ENCODE peak calls at places on chromosomes 2 and 18, in four cellular contexts. H is WTC11, Z is HepG2, T is K562. K is an unnamed sample.

GRCh38 chr2:43823751-43824150 is 14.9 kb downstream of the ABCG5 start:
- DNase-seq in H (no peak), T (no peak), Z (no peak), K (no peak)

GRCh38 chr2:233974530-233975071 is 57.4 kb downstream of the TRPM8 start:
- DNase-seq in H (no peak), Z (peak; percentile 76), T (no peak), K (peak; percentile 98)

GRCh38 chr2:158089322-158089721 is 12.4 kb upstream of the UPP2 start:
- DNase-seq in Z (no peak), H (no peak), T (no peak), K (no peak)

GRCh38 chr18:44636241-44636640 is 44.4 kb upstream of the SETBP1 start:
- DNase-seq in H (no peak), T (no peak), Z (no peak), K (no peak)

GRCh38 chr2:10482460-10482859 is 34.3 kb upstream of the ODC1 start:
- DNase-seq in T (no peak), H (no peak), Z (peak; percentile 50), K (no peak)

GRCh38 chr2:127877626-127878025 is 8.1 kb downstream of the AMMECR1L start:
- DNase-seq in Z (no peak), H (no peak), T (no peak), K (no peak)

GRCh38 chr2:49940616-49941015 is 786.3 kb upstream of the FSHR start:
- DNase-seq in Z (no peak), H (no peak), T (no peak), K (no peak)

GRCh38 chr2:214742119-214742518 is 67.4 kb downstream of the BARD1 start:
- DNase-seq in T (no peak), Z (no peak), H (no peak), K (no peak)

GRCh38 chr2:203578511-203579130 is 43.5 kb upstream of the RAPH1 start:
- DNase-seq in T (no peak), H (no peak), Z (no peak), K (no peak)

GRCh38 chr18:44437603-44438002 is 243.1 kb upstream of the SETBP1 start:
- DNase-seq in H (no peak), Z (no peak), T (no peak), K (no peak)

GRCh38 chr2:99939135-99939534 is 203.3 kb downstream of the AFF3 start:
- DNase-seq in T (no peak), Z (no peak), H (no peak), K (no peak)

GRCh38 chr2:165758276-165758675 is 35.8 kb downstream of the GALNT3 start:
- DNase-seq in T (no peak), Z (no peak), H (no peak), K (no peak)

GRCh38 chr2:236867441-236868260 is 218.0 kb upstream of the COPS8 start:
- DNase-seq in Z (no peak), T (no peak), H (no peak), K (no peak)

GRCh38 chr2:232937278-232937906 is 67.3 kb downstream of the SNORC start:
- DNase-seq in T (peak; percentile 23), H (no peak), Z (peak; percentile 68), K (peak; percentile 52)

GRCh38 chr2:24881623-24882022 is 38.4 kb downstream of the ADCY3 start:
- DNase-seq in H (peak; percentile 33), T (peak; percentile 38), Z (no peak), K (no peak)

GRCh38 chr2:83742117-83742782 is 716.8 kb downstream of the SUCLG1 start:
- DNase-seq in Z (no peak), T (no peak), H (no peak), K (peak; percentile 2)

DNA sequence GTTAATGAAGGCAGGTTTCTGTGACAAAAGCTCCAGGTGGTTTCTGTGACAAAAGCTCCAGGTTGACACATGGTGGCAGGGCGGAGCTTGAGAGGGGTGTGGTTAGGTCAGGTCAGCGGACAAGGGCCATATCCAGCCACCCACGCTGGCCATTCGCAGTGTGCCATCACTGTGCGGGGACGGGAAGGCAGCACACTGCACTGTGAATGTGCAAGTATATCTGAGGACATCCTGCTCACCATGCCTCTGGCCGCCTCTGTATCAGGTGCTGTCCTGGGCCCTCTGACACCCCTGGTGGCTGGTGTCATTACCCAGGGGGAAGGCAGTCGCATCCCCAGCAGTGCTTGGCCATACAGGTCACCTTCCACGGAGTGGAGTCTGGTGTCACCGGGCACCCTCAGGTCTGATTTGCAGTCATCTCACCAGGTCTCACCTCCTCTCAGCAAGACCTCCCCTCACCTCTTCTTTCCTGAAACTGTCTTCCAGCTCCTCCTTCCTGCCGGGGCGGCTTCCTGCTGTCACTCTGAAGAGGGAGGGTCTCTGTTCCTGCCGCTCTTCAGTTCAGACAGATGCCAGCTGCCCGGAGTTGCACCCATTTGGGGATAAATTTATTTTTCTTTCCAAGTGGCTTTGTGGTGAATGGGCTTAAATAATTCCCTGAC is 34.9 kb downstream of the CTIF start:
- DNase-seq in H (peak; percentile 36), T (peak; percentile 44), Z (peak; percentile 12), K (no peak)
- TF ChIP-seq HMGXB4 in H (no peak), T (no peak), Z (no peak), K (no peak)

GRCh38 chr2:227103583-227103982 is 60.4 kb downstream of the COL4A4 start:
- DNase-seq in T (no peak), H (no peak), Z (no peak), K (no peak)

DNA sequence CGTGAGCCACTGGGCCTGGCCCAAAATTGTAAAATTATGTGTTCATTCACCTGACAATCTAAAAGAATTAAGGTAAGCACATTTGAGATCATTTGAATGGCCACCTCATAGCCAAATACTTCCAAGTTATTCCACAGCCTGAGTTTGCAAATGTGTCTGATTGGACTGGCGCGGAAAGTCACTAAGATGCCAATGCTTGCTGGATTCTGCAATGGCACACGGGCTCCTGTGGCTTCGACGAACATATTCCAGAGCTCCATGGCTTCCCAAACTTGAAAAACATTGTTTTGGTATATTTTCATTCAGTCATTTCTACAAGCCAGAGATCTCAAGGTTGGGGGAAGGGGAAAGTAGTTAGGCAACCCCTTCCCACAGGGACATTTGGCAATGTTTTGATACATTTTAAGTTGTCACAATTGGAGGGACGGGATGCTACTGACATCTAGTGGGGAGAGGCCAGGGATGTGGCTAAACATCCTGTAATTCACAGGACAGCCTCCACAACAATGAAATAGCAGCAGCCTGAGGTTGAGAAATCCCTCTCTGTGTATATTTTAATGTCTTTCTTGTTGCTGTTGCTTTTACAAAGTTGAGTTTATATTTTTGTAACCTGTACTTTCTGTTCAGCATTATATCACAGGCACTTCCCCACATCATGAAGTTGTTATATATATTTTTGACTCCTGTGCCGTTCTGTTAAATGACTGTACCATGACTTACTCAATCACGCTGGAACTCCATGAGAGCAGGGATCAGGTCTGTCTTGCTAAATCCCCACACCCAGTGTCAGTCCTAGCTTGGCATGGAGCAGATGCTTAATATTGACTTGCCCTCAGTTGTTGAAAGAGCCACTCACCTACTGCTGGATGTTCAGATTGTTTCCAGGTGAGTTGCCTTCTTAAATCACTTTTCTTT is 56.9 kb downstream of the COL4A4 start:
- DNase-seq in H (peak; percentile 69), Z (peak; percentile 73), T (no peak), K (peak; percentile 42)
- TF ChIP-seq HMGXB4 in H (no peak), Z (no peak), T (no peak), K (no peak)

GRCh38 chr2:130819915-130820861 is 16.5 kb upstream of the ARHGEF4 start:
- DNase-seq in H (peak; percentile 46), Z (no peak), T (no peak), K (no peak)
- TF ChIP-seq HMGXB4 in H (no peak), Z (no peak), T (no peak), K (no peak)

DNA sequence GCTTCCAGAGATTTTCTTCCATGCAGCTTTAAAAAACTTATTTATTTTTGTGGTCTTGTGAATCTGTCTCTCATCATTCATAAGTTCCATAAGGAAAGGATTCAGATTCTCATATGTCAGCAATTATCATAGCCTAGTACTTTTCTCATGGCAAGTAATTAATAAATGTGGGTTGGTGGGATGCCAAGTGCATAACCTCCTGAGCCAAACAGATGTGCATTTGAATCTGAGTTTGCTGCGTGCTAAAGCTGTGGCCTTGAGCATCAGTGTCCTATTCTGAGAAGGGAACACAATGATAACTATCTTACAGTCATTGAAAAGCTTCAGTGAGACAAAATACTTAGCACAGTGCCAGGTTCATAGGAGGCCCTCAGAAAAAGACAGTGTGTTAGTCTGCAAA is 331.9 kb downstream of the PDE11A start:
- DNase-seq in T (no peak), H (no peak), Z (no peak), K (no peak)
- TF ChIP-seq HMGXB4 in T (no peak), H (no peak), Z (no peak), K (no peak)

GRCh38 chr2:169891593-169892298 is 64.5 kb downstream of the UBR3 start:
- DNase-seq in Z (peak; percentile 39), T (no peak), H (no peak), K (peak; percentile 12)
- TF ChIP-seq HMGXB4 in Z (no peak), T (no peak), H (no peak), K (no peak)

GRCh38 chr2:29079887-29080286 is 5.6 kb upstream of the PCARE start:
- DNase-seq in T (no peak), Z (no peak), H (no peak), K (no peak)

GRCh38 chr2:29072971-29073725 is 1.2 kb downstream of the PCARE start:
- DNase-seq in T (no peak), Z (no peak), H (no peak), K (no peak)

GRCh38 chr2:29073913-29074312 is 410 bp downstream of the PCARE start:
- DNase-seq in Z (no peak), H (no peak), T (no peak), K (no peak)

GRCh38 chr2:29074401-29074800 is at the start of gene PCARE:
- DNase-seq in Z (no peak), T (no peak), H (no peak), K (no peak)

GRCh38 chr2:29075894-29076700 is 1.8 kb upstream of the PCARE start:
- DNase-seq in T (no peak), Z (no peak), H (no peak), K (no peak)
- TF ChIP-seq HMGXB4 in T (no peak), Z (no peak), H (no peak), K (no peak)

GRCh38 chr2:95391641-95392310 is 10.7 kb upstream of the FAHD2A start:
- DNase-seq in H (no peak), Z (peak; percentile 53), T (no peak), K (no peak)
- TF ChIP-seq HMGXB4 in H (no peak), Z (peak; percentile 11), T (no peak), K (no peak)

DNA sequence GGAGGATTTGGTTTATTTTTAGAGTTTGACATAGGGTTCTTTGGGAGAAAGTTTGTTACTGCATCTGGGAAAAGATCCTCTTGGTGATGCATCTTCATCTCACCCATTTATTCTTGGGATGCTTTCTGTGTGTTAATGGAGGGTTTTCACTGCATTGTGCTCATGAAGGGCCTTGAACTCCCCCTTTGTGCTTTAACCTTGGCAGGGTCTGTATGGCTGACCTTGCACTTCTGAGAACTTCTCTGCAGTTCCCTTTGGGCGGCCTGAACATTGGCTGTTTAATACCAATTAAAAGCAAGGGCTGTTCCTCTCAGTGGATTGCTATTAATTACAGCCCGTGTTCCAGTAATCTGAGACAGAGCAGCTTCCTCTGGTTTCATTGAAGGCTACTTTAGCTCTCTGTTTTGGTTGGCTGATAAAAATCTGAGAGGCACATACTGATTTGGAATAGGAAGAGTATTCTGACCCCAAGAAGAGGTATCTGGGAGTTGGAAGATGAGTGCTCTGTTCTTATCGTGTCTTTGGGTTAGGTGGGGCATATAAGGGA is 37.5 kb downstream of the FMNL2 start:
- DNase-seq in T (no peak), Z (no peak), H (no peak), K (no peak)
- TF ChIP-seq HMGXB4 in T (no peak), Z (no peak), H (no peak), K (no peak)

GRCh38 chr18:74899554-74899953 is 301.9 kb downstream of the ZNF407 start:
- DNase-seq in Z (no peak), T (no peak), H (no peak), K (no peak)
- TF ChIP-seq HMGXB4 in Z (no peak), T (no peak), H (no peak), K (no peak)